ENCODE peak calls at places on chromosomes 16 and 17, in six cellular contexts. One of them, this sample, is unnamed.

GRCh38 chr17:80087346-80088265 is 13.8 kb upstream of the GAA start:
- DNase-seq in HCT116: no peak
- DNase-seq in NB4: no peak
- DNase-seq in adrenal gland: no peak
- DNase-seq in thyroid gland: no peak
- DNase-seq in uterus: no peak
- DNase-seq in this sample: peak

GRCh38 chr17:1713878-1714487 is 3.8 kb upstream of the TLCD2 start:
- DNase-seq in adrenal gland: peak
- DNase-seq in HCT116: peak
- DNase-seq in uterus: peak
- DNase-seq in NB4: no peak
- DNase-seq in thyroid gland: peak
- DNase-seq in this sample: peak

GRCh38 chr16:56362706-56363105 is 62.6 kb downstream of the AMFR start:
- DNase-seq in thyroid gland: no peak
- DNase-seq in NB4: no peak
- DNase-seq in HCT116: no peak
- DNase-seq in adrenal gland: no peak
- DNase-seq in uterus: no peak
- DNase-seq in this sample: no peak

GRCh38 chr17:80257716-80258213 is 2.9 kb upstream of the RNF213 start:
- DNase-seq in thyroid gland: no peak
- DNase-seq in adrenal gland: no peak
- DNase-seq in HCT116: no peak
- DNase-seq in NB4: no peak
- DNase-seq in uterus: no peak
- DNase-seq in this sample: no peak

GRCh38 chr16:87945351-87946042 is 5.7 kb upstream of the BANP start:
- DNase-seq in HCT116: peak
- DNase-seq in NB4: no peak
- DNase-seq in adrenal gland: peak
- DNase-seq in thyroid gland: peak
- DNase-seq in uterus: peak
- DNase-seq in this sample: no peak

GRCh38 chr17:76122411-76123126 is 18.5 kb downstream of the FOXJ1 start:
- DNase-seq in uterus: no peak
- DNase-seq in thyroid gland: no peak
- DNase-seq in HCT116: no peak
- DNase-seq in adrenal gland: no peak
- DNase-seq in NB4: peak
- DNase-seq in this sample: no peak

GRCh38 chr17:17118399-17118798 is 76.1 kb downstream of the MPRIP start:
- DNase-seq in thyroid gland: no peak
- DNase-seq in adrenal gland: no peak
- DNase-seq in NB4: no peak
- DNase-seq in HCT116: no peak
- DNase-seq in uterus: no peak
- DNase-seq in this sample: no peak

GRCh38 chr16:19284207-19284606 is 1.3 kb upstream of the CLEC19A start:
- DNase-seq in adrenal gland: peak
- DNase-seq in uterus: no peak
- DNase-seq in thyroid gland: peak
- DNase-seq in NB4: no peak
- DNase-seq in HCT116: peak
- DNase-seq in this sample: peak

GRCh38 chr17:57988301-57989010 is 402 bp upstream of the VEZF1 start:
- DNase-seq in adrenal gland: peak
- DNase-seq in HCT116: peak
- DNase-seq in uterus: peak
- DNase-seq in thyroid gland: peak
- DNase-seq in NB4: peak
- DNase-seq in this sample: peak
- TF ChIP-seq POLR2A in adrenal gland: no peak
- TF ChIP-seq POLR2A in HCT116: no peak
- TF ChIP-seq POLR2A in uterus: no peak
- TF ChIP-seq POLR2A in thyroid gland: peak
- TF ChIP-seq POLR2A in NB4: peak
- TF ChIP-seq POLR2A in this sample: no peak

DNA sequence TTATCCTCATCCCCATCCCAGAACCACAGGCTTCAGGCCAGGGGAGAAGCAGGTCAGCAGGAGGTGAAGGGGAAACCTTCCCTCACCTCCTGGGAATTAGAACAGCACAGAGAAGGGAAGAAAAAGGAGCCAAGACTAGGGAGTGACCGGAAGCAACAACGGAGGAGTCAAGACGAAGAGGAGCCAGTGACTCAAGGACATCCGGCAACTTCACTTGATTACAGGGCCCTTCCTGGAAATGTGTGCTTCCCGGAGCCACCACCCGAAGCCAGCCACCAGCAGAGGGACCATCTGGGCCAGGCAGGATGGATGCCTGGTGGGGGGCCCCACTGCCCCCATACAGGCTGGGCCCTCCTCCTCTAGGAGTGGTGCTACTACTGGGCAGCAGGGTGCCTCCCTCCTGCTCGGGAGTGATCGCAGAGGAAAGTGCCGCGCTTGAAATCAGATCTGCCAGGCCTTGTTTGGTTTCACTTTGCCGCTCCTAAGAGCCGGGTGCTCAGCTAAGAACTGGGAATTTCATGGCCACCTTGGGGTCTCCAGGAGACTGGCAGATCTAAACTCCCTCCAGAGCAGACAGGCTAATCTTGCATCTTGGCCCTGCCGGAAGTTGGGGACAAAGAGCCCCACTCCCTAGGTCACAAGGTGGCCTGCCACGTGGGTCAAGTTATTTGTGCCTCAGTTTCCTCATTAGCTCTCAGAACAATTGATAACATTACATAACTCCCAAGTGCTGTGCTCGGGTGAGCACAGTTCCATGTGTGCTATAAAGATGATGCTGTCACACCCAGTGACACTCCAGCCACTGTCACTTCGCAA is 6.6 kb downstream of the CDC42EP4 start:
- DNase-seq in HCT116: peak
- DNase-seq in uterus: peak
- DNase-seq in adrenal gland: no peak
- DNase-seq in NB4: no peak
- DNase-seq in thyroid gland: peak
- DNase-seq in this sample: no peak
- TF ChIP-seq CTCF in HCT116: no peak
- TF ChIP-seq CTCF in uterus: peak
- TF ChIP-seq CTCF in adrenal gland: peak
- TF ChIP-seq CTCF in NB4: no peak
- TF ChIP-seq CTCF in thyroid gland: no peak
- TF ChIP-seq CTCF in this sample: no peak

DNA sequence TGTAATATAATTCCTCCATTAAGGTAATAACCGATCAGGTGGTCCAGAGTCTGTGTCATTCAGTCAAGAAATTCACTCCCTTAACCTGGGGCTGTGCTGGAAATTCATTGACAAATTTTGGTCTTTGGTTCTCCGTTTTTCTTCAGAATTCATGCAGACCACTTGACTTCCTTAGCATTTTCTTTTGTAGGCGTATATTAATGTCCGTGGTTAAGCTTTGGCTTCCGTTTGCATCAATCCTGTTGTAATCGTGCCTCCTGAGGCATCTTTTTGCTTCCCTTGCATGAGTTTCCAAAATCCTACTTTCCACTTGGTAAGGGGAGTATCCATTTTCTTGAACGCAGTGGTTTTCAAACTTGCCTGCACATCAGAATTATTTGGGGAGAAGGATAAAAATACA is 9.0 kb downstream of the LRRC37B start:
- DNase-seq in adrenal gland: no peak
- DNase-seq in NB4: peak
- DNase-seq in uterus: no peak
- DNase-seq in HCT116: no peak
- DNase-seq in thyroid gland: no peak
- DNase-seq in this sample: no peak
- H3K4me3 ChIP-seq in adrenal gland: no peak
- H3K4me3 ChIP-seq in NB4: peak
- H3K4me3 ChIP-seq in uterus: no peak
- H3K4me3 ChIP-seq in HCT116: no peak
- H3K4me3 ChIP-seq in thyroid gland: no peak
- H3K4me3 ChIP-seq in this sample: no peak

GRCh38 chr17:82012482-82013295 is 10.0 kb downstream of the CENPX start:
- DNase-seq in thyroid gland: no peak
- DNase-seq in uterus: no peak
- DNase-seq in adrenal gland: no peak
- DNase-seq in HCT116: no peak
- DNase-seq in NB4: no peak
- DNase-seq in this sample: no peak

GRCh38 chr17:82010575-82011525 is 11.8 kb downstream of the CENPX start:
- DNase-seq in HCT116: no peak
- DNase-seq in adrenal gland: no peak
- DNase-seq in thyroid gland: no peak
- DNase-seq in NB4: no peak
- DNase-seq in uterus: no peak
- DNase-seq in this sample: no peak

GRCh38 chr17:82013772-82014321 is 8.8 kb downstream of the CENPX start:
- DNase-seq in HCT116: no peak
- DNase-seq in NB4: no peak
- DNase-seq in thyroid gland: peak
- DNase-seq in adrenal gland: no peak
- DNase-seq in uterus: no peak
- DNase-seq in this sample: no peak

GRCh38 chr17:82013341-82013740 is 9.3 kb downstream of the CENPX start:
- DNase-seq in NB4: no peak
- DNase-seq in uterus: peak
- DNase-seq in adrenal gland: peak
- DNase-seq in thyroid gland: no peak
- DNase-seq in HCT116: no peak
- DNase-seq in this sample: no peak

GRCh38 chr17:82011617-82012481 is 10.8 kb downstream of the CENPX start:
- DNase-seq in HCT116: no peak
- DNase-seq in uterus: no peak
- DNase-seq in NB4: no peak
- DNase-seq in adrenal gland: no peak
- DNase-seq in thyroid gland: no peak
- DNase-seq in this sample: no peak
- TF ChIP-seq POLR2A in HCT116: no peak
- TF ChIP-seq POLR2A in uterus: no peak
- TF ChIP-seq POLR2A in NB4: no peak
- TF ChIP-seq POLR2A in adrenal gland: no peak
- TF ChIP-seq POLR2A in thyroid gland: no peak
- TF ChIP-seq POLR2A in this sample: no peak

GRCh38 chr16:77977336-77977735 is 45.0 kb upstream of the CLEC3A start:
- DNase-seq in adrenal gland: no peak
- DNase-seq in uterus: no peak
- DNase-seq in HCT116: no peak
- DNase-seq in thyroid gland: no peak
- DNase-seq in NB4: peak
- DNase-seq in this sample: no peak

GRCh38 chr16:77971306-77972131 is 50.8 kb upstream of the CLEC3A start:
- DNase-seq in HCT116: peak
- DNase-seq in adrenal gland: peak
- DNase-seq in NB4: peak
- DNase-seq in uterus: peak
- DNase-seq in thyroid gland: peak
- DNase-seq in this sample: peak

GRCh38 chr16:77974883-77975282 is 47.5 kb upstream of the CLEC3A start:
- DNase-seq in NB4: peak
- DNase-seq in adrenal gland: no peak
- DNase-seq in thyroid gland: no peak
- DNase-seq in HCT116: no peak
- DNase-seq in uterus: no peak
- DNase-seq in this sample: no peak

DNA sequence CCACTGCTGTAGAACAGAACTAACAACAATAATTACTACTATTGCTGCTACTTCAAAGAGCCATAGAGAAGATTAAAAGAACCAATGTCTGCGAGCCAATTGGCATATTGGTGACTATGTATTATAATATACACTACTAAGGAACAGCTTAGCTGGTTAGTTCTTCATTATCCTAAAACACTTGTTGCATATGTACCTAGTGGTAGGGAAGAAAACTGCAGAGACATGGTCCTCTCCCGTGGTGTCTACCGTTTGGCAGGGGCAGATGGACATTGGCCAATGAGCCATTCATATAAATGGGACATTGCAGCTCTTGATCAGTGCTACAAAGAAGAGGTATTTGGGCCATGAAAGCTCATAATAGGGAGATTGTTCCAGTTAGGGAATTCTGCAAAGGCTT is 46.4 kb upstream of the CLEC3A start:
- DNase-seq in NB4: no peak
- DNase-seq in uterus: no peak
- DNase-seq in adrenal gland: no peak
- DNase-seq in thyroid gland: no peak
- DNase-seq in HCT116: no peak
- DNase-seq in this sample: no peak
- TF ChIP-seq CTCF in NB4: no peak
- TF ChIP-seq CTCF in uterus: no peak
- TF ChIP-seq CTCF in adrenal gland: no peak
- TF ChIP-seq CTCF in thyroid gland: no peak
- TF ChIP-seq CTCF in HCT116: no peak
- TF ChIP-seq CTCF in this sample: no peak

GRCh38 chr17:57782642-57783337 is 37.7 kb upstream of the CCDC182 start:
- DNase-seq in HCT116: no peak
- DNase-seq in uterus: no peak
- DNase-seq in adrenal gland: no peak
- DNase-seq in thyroid gland: no peak
- DNase-seq in NB4: no peak
- DNase-seq in this sample: no peak
- H3K4me3 ChIP-seq in HCT116: no peak
- H3K4me3 ChIP-seq in uterus: no peak
- H3K4me3 ChIP-seq in adrenal gland: no peak
- H3K4me3 ChIP-seq in thyroid gland: no peak
- H3K4me3 ChIP-seq in NB4: no peak
- H3K4me3 ChIP-seq in this sample: no peak

GRCh38 chr16:11080327-11080967 is 136.1 kb downstream of the CLEC16A start:
- DNase-seq in NB4: no peak
- DNase-seq in uterus: no peak
- DNase-seq in thyroid gland: no peak
- DNase-seq in adrenal gland: no peak
- DNase-seq in HCT116: no peak
- DNase-seq in this sample: no peak

GRCh38 chr16:11078812-11079459 is 134.6 kb downstream of the CLEC16A start:
- DNase-seq in thyroid gland: no peak
- DNase-seq in HCT116: no peak
- DNase-seq in NB4: no peak
- DNase-seq in uterus: peak
- DNase-seq in adrenal gland: no peak
- DNase-seq in this sample: peak

GRCh38 chr16:11082108-11082859 is 137.9 kb downstream of the CLEC16A start:
- DNase-seq in adrenal gland: no peak
- DNase-seq in uterus: no peak
- DNase-seq in thyroid gland: no peak
- DNase-seq in HCT116: no peak
- DNase-seq in NB4: peak
- DNase-seq in this sample: no peak

GRCh38 chr16:11080999-11081630 is 136.8 kb downstream of the CLEC16A start:
- DNase-seq in uterus: no peak
- DNase-seq in HCT116: no peak
- DNase-seq in thyroid gland: peak
- DNase-seq in adrenal gland: no peak
- DNase-seq in NB4: no peak
- DNase-seq in this sample: no peak

GRCh38 chr16:11079657-11080187 is 135.4 kb downstream of the CLEC16A start:
- DNase-seq in adrenal gland: no peak
- DNase-seq in NB4: no peak
- DNase-seq in uterus: no peak
- DNase-seq in thyroid gland: no peak
- DNase-seq in HCT116: no peak
- DNase-seq in this sample: no peak
- TF ChIP-seq POLR2A in adrenal gland: no peak
- TF ChIP-seq POLR2A in NB4: no peak
- TF ChIP-seq POLR2A in uterus: no peak
- TF ChIP-seq POLR2A in thyroid gland: no peak
- TF ChIP-seq POLR2A in HCT116: no peak
- TF ChIP-seq POLR2A in this sample: no peak

This sample was measured in lower leg skin.